ENCODE peak calls at places on chromosomes 11 and 22, in ten cellular contexts. O is epithelial cell of esophagus, Q is brain microvascular endothelial cell, X is thoracic aorta, N is lower leg skin, L is stomach, M is GM12865, P is Peyer's patch, B is transverse colon, A is K562. J is an unnamed sample.

GRCh38 chr11:114310095-114310494 is 13.9 kb downstream of the NNMT start:
- DNase-seq in O (no peak), Q (no peak), X (no peak), N (no peak), L (no peak), M (no peak), P (no peak), B (no peak), A (no peak), J (no peak)

GRCh38 chr22:47221840-47222615 is 459.6 kb downstream of the TBC1D22A start:
- DNase-seq in O (no peak), Q (no peak), X (no peak), N (peak; percentile 2), L (no peak), M (no peak), P (peak; percentile 1), B (no peak), A (no peak), J (no peak)

GRCh38 chr11:114060402-114061052 is 1.0 kb downstream of the ZBTB16 start:
- DNase-seq in O (peak; percentile 30), Q (no peak), X (no peak), N (no peak), L (peak; percentile 45), M (no peak), P (no peak), B (no peak), A (no peak), J (no peak)

GRCh38 chr11:67615455-67616430 is 9.0 kb downstream of the NDUFV1 start:
- DNase-seq in O (peak; percentile 44), Q (no peak), X (no peak), N (peak; percentile 14), L (peak; percentile 62), M (peak; percentile 64), P (no peak), B (peak; percentile 55), A (peak; percentile 48), J (no peak)

GRCh38 chr11:62647609-62648005 is 1.2 kb upstream of the GANAB start:
- DNase-seq in O (no peak), Q (no peak), X (no peak), N (no peak), L (no peak), M (no peak), P (no peak), B (no peak), A (no peak), J (no peak)

GRCh38 chr11:450809-451451 is 851 bp downstream of the PTDSS2 start:
- DNase-seq in O (peak; percentile 82), Q (peak; percentile 60), X (no peak), N (peak; percentile 69), L (peak; percentile 68), M (peak; percentile 84), P (peak; percentile 86), B (peak; percentile 79), A (peak; percentile 60), J (no peak)

GRCh38 chr11:57801185-57801490 is 39.5 kb downstream of the CTNND1 start:
- DNase-seq in O (no peak), Q (no peak), X (no peak), N (no peak), L (no peak), M (no peak), P (no peak), B (no peak), A (no peak), J (no peak)

GRCh38 chr11:69267395-69267805 is 26.6 kb upstream of the MYEOV start:
- DNase-seq in O (no peak), Q (no peak), X (no peak), N (no peak), L (no peak), M (no peak), P (no peak), B (no peak), A (no peak), J (no peak)

GRCh38 chr11:18757742-18758294 is 31.8 kb upstream of the IGSF22 start:
- DNase-seq in O (no peak), Q (no peak), X (no peak), N (no peak), L (no peak), M (no peak), P (no peak), B (no peak), A (no peak), J (no peak)

DNA sequence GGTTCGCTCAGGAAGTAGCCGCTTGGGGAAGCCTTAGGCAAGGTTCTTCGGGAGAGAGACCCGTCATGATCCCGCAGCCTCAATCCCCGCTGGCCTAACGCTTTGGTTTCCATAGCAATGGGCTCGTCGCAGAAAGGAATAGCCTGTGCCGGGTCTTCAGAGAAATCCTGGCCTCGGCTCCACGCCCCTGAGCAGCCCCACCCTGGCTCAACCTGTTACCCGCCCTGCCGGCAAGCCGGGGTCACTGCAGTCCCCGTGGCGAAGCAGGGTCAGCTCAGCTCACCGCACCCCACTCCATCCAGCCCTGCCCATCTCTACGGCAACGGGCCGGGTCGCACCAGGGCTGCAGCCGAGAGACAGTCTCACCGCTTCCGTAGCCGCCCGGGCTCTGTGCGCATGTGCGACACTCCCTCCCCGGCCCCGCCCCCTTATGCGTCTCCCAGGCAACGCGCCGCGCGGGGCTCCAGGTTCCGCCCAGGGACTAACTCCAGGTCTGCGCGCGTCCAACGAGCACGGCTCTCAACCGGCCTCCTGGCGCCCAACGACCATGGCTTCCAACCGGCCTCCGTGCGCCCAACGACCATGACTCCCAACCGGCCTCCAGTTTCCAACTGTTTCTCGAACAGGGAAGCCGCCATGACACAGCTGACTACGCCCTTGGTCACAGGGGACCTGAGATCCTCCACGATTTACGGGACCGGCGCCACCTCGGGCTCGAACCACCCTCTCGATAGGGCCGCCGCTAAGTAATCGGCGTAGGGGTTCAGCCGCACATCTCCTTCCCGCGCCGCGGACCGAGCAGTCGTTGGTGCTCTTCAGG is at the start of gene DUSP18:
- DNase-seq in O (peak; percentile 90), Q (peak; percentile 86), X (peak; percentile 68), N (peak; percentile 91), L (peak; percentile 97), M (peak; percentile 93), P (peak; percentile 92), B (peak; percentile 98), A (peak; percentile 96), J (peak; percentile 69)
- TF ChIP-seq CTCF in O (peak; percentile 22), Q (peak; percentile 54), X (peak; percentile 55), N (no peak), L (peak; percentile 20), M (peak; percentile 34), P (peak; percentile 60), B (peak; percentile 76), A (peak; percentile 42), J (peak; percentile 32)

DNA sequence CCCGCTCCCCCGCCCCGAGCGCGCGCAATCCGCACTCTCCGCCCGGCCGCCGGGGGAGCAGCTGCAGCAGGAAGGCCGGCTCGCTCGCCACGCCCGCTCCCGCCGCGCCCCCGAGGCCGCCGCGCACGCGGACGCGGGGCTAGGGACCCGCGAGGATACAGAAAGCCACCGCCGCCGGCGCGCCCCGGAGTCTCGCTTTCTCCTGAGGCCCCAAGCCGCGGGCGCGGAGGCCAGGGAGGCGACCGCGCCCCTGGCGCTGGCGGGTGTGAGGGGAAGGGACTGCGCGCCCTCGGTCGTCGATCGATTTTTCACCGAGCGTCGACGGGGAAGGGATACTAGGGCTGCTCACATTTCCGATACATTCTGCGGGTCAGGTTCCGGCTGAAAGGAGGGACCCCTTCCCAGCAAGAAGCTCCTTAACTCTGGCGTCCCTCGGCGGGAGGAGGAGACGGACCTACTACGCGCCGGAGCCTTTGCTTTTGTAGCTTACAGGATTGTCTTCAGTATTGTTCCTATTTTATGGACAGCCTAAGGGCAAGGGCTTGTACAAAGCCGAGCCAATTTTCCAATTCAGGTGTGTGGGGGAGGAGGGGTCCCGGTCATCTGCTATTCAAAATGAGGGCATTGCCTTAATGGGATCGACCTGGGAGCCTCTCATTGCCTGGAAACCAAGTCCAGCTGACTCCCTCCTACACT is 416 bp upstream of the GAB2 start:
- DNase-seq in O (peak; percentile 77), Q (peak; percentile 56), X (no peak), N (peak; percentile 58), L (peak; percentile 85), M (peak; percentile 87), P (peak; percentile 77), B (peak; percentile 87), A (peak; percentile 90), J (no peak)
- TF ChIP-seq CTCF in O (no peak), Q (no peak), X (no peak), N (no peak), L (no peak), M (no peak), P (peak; percentile 56), B (no peak), A (peak; percentile 12), J (no peak)

GRCh38 chr11:123431619-123432018 is 1.6 kb downstream of the GRAMD1B start:
- DNase-seq in O (peak; percentile 39), Q (no peak), X (no peak), N (no peak), L (no peak), M (peak; percentile 11), P (no peak), B (no peak), A (no peak), J (no peak)

GRCh38 chr11:123430736-123431356 is 777 bp downstream of the GRAMD1B start:
- DNase-seq in O (peak; percentile 21), Q (peak; percentile 24), X (no peak), N (peak; percentile 40), L (peak; percentile 52), M (peak; percentile 81), P (peak; percentile 45), B (peak; percentile 72), A (no peak), J (no peak)

GRCh38 chr11:123429336-123429735 is 733 bp upstream of the GRAMD1B start:
- DNase-seq in O (peak; percentile 54), Q (peak; percentile 66), X (no peak), N (no peak), L (no peak), M (no peak), P (no peak), B (no peak), A (no peak), J (no peak)

GRCh38 chr11:123428221-123428631 is 1.8 kb upstream of the GRAMD1B start:
- DNase-seq in O (no peak), Q (no peak), X (no peak), N (no peak), L (no peak), M (no peak), P (no peak), B (no peak), A (no peak), J (no peak)

GRCh38 chr11:123429851-123430735 is at the start of gene GRAMD1B:
- DNase-seq in O (peak; percentile 11), Q (peak; percentile 66), X (no peak), N (no peak), L (peak; percentile 47), M (peak; percentile 83), P (peak; percentile 35), B (peak; percentile 53), A (no peak), J (no peak)
- TF ChIP-seq CTCF in O (no peak), Q (peak; percentile 49), X (no peak), N (no peak), L (no peak), M (peak; percentile 18), P (peak; percentile 14), B (no peak), A (no peak), J (no peak)

GRCh38 chr11:120258661-120259060 is 18.7 kb downstream of the POU2F3 start:
- DNase-seq in O (no peak), Q (no peak), X (no peak), N (no peak), L (no peak), M (no peak), P (no peak), B (no peak), A (no peak), J (no peak)
- TF ChIP-seq CTCF in O (no peak), Q (peak; percentile 32), X (no peak), N (no peak), L (no peak), M (no peak), P (no peak), B (no peak), A (no peak), J (peak; percentile 14)